ENCODE peak calls at places on chromosomes 4 and X, in four cellular contexts. I is Panc1, R is natural killer cell, F is skeletal muscle cell. Y is an unnamed sample.
A peak's percentile ranks its signal among the peaks of the same experiment; 100 is the strongest.

GRCh38 chr4:85477538-85477937 is 2.6 kb downstream of the ARHGAP24 start:
- DNase-seq in I (no peak), R (no peak), F (peak; percentile 24), Y (no peak)

GRCh38 chrX:41600266-41600665 is 88.5 kb upstream of the GPR34 start:
- DNase-seq in I (no peak), R (no peak), F (peak; percentile 40), Y (no peak)

GRCh38 chr4:176549161-176549865 is 229.5 kb downstream of the SPCS3 start:
- DNase-seq in I (no peak), R (no peak), F (no peak), Y (no peak)

GRCh38 chrX:107508925-107509324 is 59.5 kb downstream of the FRMPD3 start:
- DNase-seq in I (no peak), R (no peak), F (no peak), Y (no peak)

GRCh38 chr4:137909910-137910309 is 332.2 kb downstream of the SLC7A11 start:
- DNase-seq in I (no peak), R (no peak), F (no peak), Y (no peak)

GRCh38 chr4:37936889-37937498 is 23.2 kb upstream of the PTTG2 start:
- DNase-seq in I (no peak), R (no peak), F (no peak), Y (no peak)

GRCh38 chr4:140020457-140021361 is 133.3 kb downstream of the MAML3 start:
- DNase-seq in I (no peak), R (no peak), F (no peak), Y (no peak)

GRCh38 chr4:130511776-130512175 is 1415.8 kb downstream of the C4orf33 start:
- DNase-seq in I (no peak), R (no peak), F (no peak), Y (no peak)

GRCh38 chr4:141346144-141346543 is 125.4 kb downstream of the ZNF330 start:
- DNase-seq in I (no peak), R (no peak), F (no peak), Y (peak; percentile 52)

GRCh38 chr4:129583868-129584267 is 487.9 kb downstream of the C4orf33 start:
- DNase-seq in I (no peak), R (no peak), F (peak; percentile 87), Y (peak; percentile 52)

GRCh38 chr4:155759372-155760252 is 791 bp downstream of the GUCY1B1 start:
- DNase-seq in I (no peak), R (peak; percentile 28), F (no peak), Y (no peak)

GRCh38 chr4:180636696-180637095 is 1606.5 kb upstream of the TENM3 start:
- DNase-seq in I (no peak), R (no peak), F (peak; percentile 8), Y (peak; percentile 3)

GRCh38 chr4:100421356-100421978 is 96.4 kb downstream of the EMCN start:
- DNase-seq in I (no peak), R (no peak), F (peak; percentile 7), Y (peak; percentile 49)

GRCh38 chr4:54065282-54066087 is 1.1 kb upstream of the CHIC2 start:
- DNase-seq in I (no peak), R (no peak), F (no peak), Y (no peak)

GRCh38 chrX:40007746-40008705 is 89.7 kb downstream of the BCOR start:
- DNase-seq in I (no peak), R (no peak), F (no peak), Y (no peak)

GRCh38 chrX:42996861-42997260 is 218.9 kb upstream of the PPP1R2C start:
- DNase-seq in I (no peak), R (no peak), F (no peak), Y (no peak)

GRCh38 chrX:139642241-139642927 is 65.6 kb downstream of the MCF2 start:
- DNase-seq in I (no peak), R (no peak), F (no peak), Y (no peak)

GRCh38 chrX:43949669-43950068 is 23.5 kb downstream of the NDP start:
- DNase-seq in I (no peak), R (peak; percentile 15), F (no peak), Y (no peak)

GRCh38 chr4:84957509-84958420 is 8.7 kb downstream of the WDFY3 start:
- DNase-seq in I (no peak), R (no peak), F (no peak), Y (no peak)

GRCh38 chr4:95540227-95540626 is 8.5 kb downstream of the UNC5C start:
- DNase-seq in I (no peak), R (no peak), F (no peak), Y (no peak)

GRCh38 chr4:85548116-85548515 is 73.2 kb downstream of the ARHGAP24 start:
- DNase-seq in I (no peak), R (no peak), F (no peak), Y (no peak)

GRCh38 chr4:140254656-140255299 is 100.8 kb upstream of the MAML3 start:
- DNase-seq in I (no peak), R (no peak), F (no peak), Y (no peak)

GRCh38 chrX:11965436-11965835 is 172.8 kb upstream of the FRMPD4 start:
- DNase-seq in I (no peak), R (no peak), F (no peak), Y (no peak)